ENCODE peak calls at places on chromosome 18, in six cellular contexts. One of them, this sample, is unnamed.

GRCh38 chr18:77039196-77040140 is 93.1 kb downstream of the MBP start:
- DNase-seq in fibroblast of gingiva: no peak
- DNase-seq in NCI-H345: no peak
- DNase-seq in substantia nigra: no peak
- DNase-seq in right cardiac atrium: no peak
- DNase-seq in psoas muscle: no peak
- DNase-seq in this sample: no peak

GRCh38 chr18:51226068-51226467 is 28.6 kb upstream of the MEX3C start:
- DNase-seq in fibroblast of gingiva: no peak
- DNase-seq in NCI-H345: no peak
- DNase-seq in substantia nigra: no peak
- DNase-seq in right cardiac atrium: no peak
- DNase-seq in psoas muscle: no peak
- DNase-seq in this sample: no peak

GRCh38 chr18:13267517-13267916 is 49.0 kb downstream of the LDLRAD4 start:
- DNase-seq in fibroblast of gingiva: no peak
- DNase-seq in NCI-H345: no peak
- DNase-seq in substantia nigra: no peak
- DNase-seq in right cardiac atrium: no peak
- DNase-seq in psoas muscle: no peak
- DNase-seq in this sample: no peak

GRCh38 chr18:42339324-42339723 is 384.3 kb downstream of the PIK3C3 start:
- DNase-seq in fibroblast of gingiva: no peak
- DNase-seq in NCI-H345: peak
- DNase-seq in substantia nigra: no peak
- DNase-seq in right cardiac atrium: no peak
- DNase-seq in psoas muscle: no peak
- DNase-seq in this sample: no peak

GRCh38 chr18:72640552-72640951 is 96.4 kb upstream of the CBLN2 start:
- DNase-seq in fibroblast of gingiva: no peak
- DNase-seq in NCI-H345: no peak
- DNase-seq in substantia nigra: no peak
- DNase-seq in right cardiac atrium: no peak
- DNase-seq in psoas muscle: no peak
- DNase-seq in this sample: no peak

GRCh38 chr18:34632323-34632722 is 77.8 kb upstream of the DTNA start:
- DNase-seq in fibroblast of gingiva: no peak
- DNase-seq in NCI-H345: peak
- DNase-seq in substantia nigra: no peak
- DNase-seq in right cardiac atrium: no peak
- DNase-seq in psoas muscle: no peak
- DNase-seq in this sample: no peak

GRCh38 chr18:13888317-13888716 is 27.0 kb downstream of the MC2R start:
- DNase-seq in fibroblast of gingiva: no peak
- DNase-seq in NCI-H345: no peak
- DNase-seq in substantia nigra: no peak
- DNase-seq in right cardiac atrium: no peak
- DNase-seq in psoas muscle: no peak
- DNase-seq in this sample: no peak

GRCh38 chr18:66993492-66993891 is 389.6 kb upstream of the CDH19 start:
- DNase-seq in fibroblast of gingiva: no peak
- DNase-seq in NCI-H345: no peak
- DNase-seq in substantia nigra: no peak
- DNase-seq in right cardiac atrium: no peak
- DNase-seq in psoas muscle: no peak
- DNase-seq in this sample: no peak

GRCh38 chr18:67342159-67342558 is 174.4 kb downstream of the DSEL start:
- DNase-seq in fibroblast of gingiva: no peak
- DNase-seq in NCI-H345: no peak
- DNase-seq in substantia nigra: no peak
- DNase-seq in right cardiac atrium: no peak
- DNase-seq in psoas muscle: no peak
- DNase-seq in this sample: no peak

GRCh38 chr18:37529863-37530262 is 35.7 kb downstream of the CELF4 start:
- DNase-seq in fibroblast of gingiva: no peak
- DNase-seq in NCI-H345: no peak
- DNase-seq in substantia nigra: no peak
- DNase-seq in right cardiac atrium: no peak
- DNase-seq in psoas muscle: no peak
- DNase-seq in this sample: no peak

GRCh38 chr18:39561136-39561535 is 1995.5 kb upstream of the CELF4 start:
- DNase-seq in fibroblast of gingiva: no peak
- DNase-seq in NCI-H345: no peak
- DNase-seq in substantia nigra: no peak
- DNase-seq in right cardiac atrium: no peak
- DNase-seq in psoas muscle: no peak
- DNase-seq in this sample: no peak

GRCh38 chr18:9700261-9700796 is 7.8 kb upstream of the RAB31 start:
- DNase-seq in fibroblast of gingiva: no peak
- DNase-seq in NCI-H345: no peak
- DNase-seq in substantia nigra: no peak
- DNase-seq in right cardiac atrium: no peak
- DNase-seq in psoas muscle: no peak
- DNase-seq in this sample: no peak

GRCh38 chr18:25594351-25594750 is 242.4 kb upstream of the ZNF521 start:
- DNase-seq in fibroblast of gingiva: no peak
- DNase-seq in NCI-H345: no peak
- DNase-seq in substantia nigra: no peak
- DNase-seq in right cardiac atrium: no peak
- DNase-seq in psoas muscle: no peak
- DNase-seq in this sample: no peak

GRCh38 chr18:41162191-41162590 is 792.8 kb upstream of the PIK3C3 start:
- DNase-seq in fibroblast of gingiva: no peak
- DNase-seq in NCI-H345: no peak
- DNase-seq in substantia nigra: no peak
- DNase-seq in right cardiac atrium: no peak
- DNase-seq in psoas muscle: no peak
- DNase-seq in this sample: no peak

GRCh38 chr18:35609236-35609635 is 27.7 kb downstream of the GALNT1 start:
- DNase-seq in fibroblast of gingiva: no peak
- DNase-seq in NCI-H345: no peak
- DNase-seq in substantia nigra: no peak
- DNase-seq in right cardiac atrium: no peak
- DNase-seq in psoas muscle: no peak
- DNase-seq in this sample: no peak

GRCh38 chr18:28541941-28542340 is 365.0 kb upstream of the CDH2 start:
- DNase-seq in fibroblast of gingiva: no peak
- DNase-seq in NCI-H345: no peak
- DNase-seq in substantia nigra: no peak
- DNase-seq in right cardiac atrium: no peak
- DNase-seq in psoas muscle: no peak
- DNase-seq in this sample: no peak

GRCh38 chr18:5424903-5425302 is 118.9 kb downstream of the EPB41L3 start:
- DNase-seq in fibroblast of gingiva: peak
- DNase-seq in NCI-H345: peak
- DNase-seq in substantia nigra: no peak
- DNase-seq in right cardiac atrium: no peak
- DNase-seq in psoas muscle: no peak
- DNase-seq in this sample: no peak

GRCh38 chr18:79685281-79685680 is 5.7 kb downstream of the CTDP1 start:
- DNase-seq in fibroblast of gingiva: no peak
- DNase-seq in NCI-H345: no peak
- DNase-seq in substantia nigra: no peak
- DNase-seq in right cardiac atrium: no peak
- DNase-seq in psoas muscle: no peak
- DNase-seq in this sample: no peak

GRCh38 chr18:48072428-48073204 is 142.2 kb upstream of the SMAD2 start:
- DNase-seq in fibroblast of gingiva: peak
- DNase-seq in NCI-H345: no peak
- DNase-seq in substantia nigra: no peak
- DNase-seq in right cardiac atrium: peak
- DNase-seq in psoas muscle: no peak
- DNase-seq in this sample: no peak

GRCh38 chr18:48973731-48974130 is 23.0 kb upstream of the SMAD7 start:
- DNase-seq in fibroblast of gingiva: no peak
- DNase-seq in NCI-H345: no peak
- DNase-seq in substantia nigra: no peak
- DNase-seq in right cardiac atrium: no peak
- DNase-seq in psoas muscle: no peak
- DNase-seq in this sample: no peak

GRCh38 chr18:74457743-74458465 is 796 bp upstream of the DIPK1C start:
- DNase-seq in fibroblast of gingiva: no peak
- DNase-seq in NCI-H345: peak
- DNase-seq in substantia nigra: peak
- DNase-seq in right cardiac atrium: no peak
- DNase-seq in psoas muscle: no peak
- DNase-seq in this sample: peak

GRCh38 chr18:74289137-74289536 is 2.6 kb downstream of the CYB5A start:
- DNase-seq in fibroblast of gingiva: peak
- DNase-seq in NCI-H345: no peak
- DNase-seq in substantia nigra: no peak
- DNase-seq in right cardiac atrium: no peak
- DNase-seq in psoas muscle: no peak
- DNase-seq in this sample: no peak

GRCh38 chr18:50111398-50111797 is 83.5 kb downstream of the MYO5B start:
- DNase-seq in fibroblast of gingiva: no peak
- DNase-seq in NCI-H345: no peak
- DNase-seq in substantia nigra: no peak
- DNase-seq in right cardiac atrium: no peak
- DNase-seq in psoas muscle: no peak
- DNase-seq in this sample: no peak

GRCh38 chr18:63887424-63887823 is at the start of gene SERPINB2:
- DNase-seq in fibroblast of gingiva: no peak
- DNase-seq in NCI-H345: no peak
- DNase-seq in substantia nigra: no peak
- DNase-seq in right cardiac atrium: no peak
- DNase-seq in psoas muscle: no peak
- DNase-seq in this sample: no peak

GRCh38 chr18:49008156-49008555 is 57.4 kb upstream of the SMAD7 start:
- DNase-seq in fibroblast of gingiva: no peak
- DNase-seq in NCI-H345: no peak
- DNase-seq in substantia nigra: no peak
- DNase-seq in right cardiac atrium: no peak
- DNase-seq in psoas muscle: peak
- DNase-seq in this sample: no peak

GRCh38 chr18:78492064-78492812 is 487.4 kb upstream of the SALL3 start:
- DNase-seq in fibroblast of gingiva: no peak
- DNase-seq in NCI-H345: no peak
- DNase-seq in substantia nigra: no peak
- DNase-seq in right cardiac atrium: no peak
- DNase-seq in psoas muscle: no peak
- DNase-seq in this sample: no peak

This sample was measured in testis.